ENCODE peak calls at places on chromosomes 2 and 18, in seven cellular contexts. E, T, G, P, I, V and X are unnamed samples.

GRCh38 chr2:160934263-160934662 is 226.0 kb upstream of the TANK start:
- DNase-seq in P (no peak), G (no peak), T (no peak), E (no peak), I (no peak), V (no peak), X (no peak)

GRCh38 chr18:8516391-8517250 is 92.6 kb upstream of the RAB12 start:
- DNase-seq in I (no peak), G (no peak), E (no peak), T (no peak), V (no peak), P (no peak), X (no peak)

GRCh38 chr18:70490008-70490933 is 201.4 kb downstream of the SOCS6 start:
- DNase-seq in E (peak; percentile 23), G (peak; percentile 79), T (peak; percentile 31), V (no peak), I (peak; percentile 48), P (peak; percentile 59), X (peak; percentile 40)

GRCh38 chr2:174699993-174700766 is 64.1 kb downstream of the CHRNA1 start:
- DNase-seq in I (peak; percentile 34), V (peak; percentile 65), G (peak; percentile 49), P (peak; percentile 56), E (peak; percentile 25), T (peak; percentile 76), X (no peak)

GRCh38 chr2:10048501-10049171 is 5.3 kb downstream of the KLF11 start:
- DNase-seq in P (peak; percentile 55), E (no peak), I (peak; percentile 10), G (peak; percentile 67), T (peak; percentile 74), V (peak; percentile 67), X (peak; percentile 44)

GRCh38 chr2:38922902-38923301 is 33.2 kb downstream of the ARHGEF33 start:
- DNase-seq in G (no peak), I (no peak), T (no peak), V (no peak), E (no peak), P (no peak), X (no peak)

GRCh38 chr18:59446012-59446411 is 86.9 kb upstream of the LMAN1 start:
- DNase-seq in V (no peak), E (no peak), P (peak; percentile 52), I (no peak), T (no peak), G (peak; percentile 64), X (no peak)

GRCh38 chr2:76170856-76171255 is 460.1 kb upstream of the GCFC2 start:
- DNase-seq in P (no peak), T (no peak), V (no peak), E (no peak), I (no peak), G (no peak), X (no peak)

GRCh38 chr18:78979682-78980278 is at the start of gene SALL3:
- DNase-seq in T (no peak), E (no peak), P (no peak), I (no peak), G (peak; percentile 94), V (no peak), X (no peak)

GRCh38 chr2:61356958-61357350 is 113.9 kb downstream of the USP34 start:
- DNase-seq in E (no peak), P (peak; percentile 46), G (no peak), T (no peak), V (no peak), I (no peak), X (no peak)

GRCh38 chr2:10884530-10885478 is 26.9 kb upstream of the KCNF1 start:
- DNase-seq in I (no peak), P (peak; percentile 37), E (no peak), G (no peak), T (no peak), V (no peak), X (no peak)

GRCh38 chr2:226398580-226398979 is 401.0 kb downstream of the IRS1 start:
- DNase-seq in G (no peak), V (no peak), T (no peak), E (no peak), P (peak; percentile 52), I (no peak), X (no peak)

GRCh38 chr2:191748528-191749180 is 70.7 kb downstream of the NABP1 start:
- DNase-seq in E (no peak), V (no peak), I (no peak), T (peak; percentile 56), G (no peak), P (no peak), X (no peak)

GRCh38 chr18:11676867-11677266 is 12.2 kb upstream of the GNAL start:
- DNase-seq in V (peak; percentile 19), I (no peak), P (no peak), E (no peak), T (no peak), G (no peak), X (no peak)

GRCh38 chr2:54353216-54353615 is 97.2 kb upstream of the TSPYL6 start:
- DNase-seq in I (no peak), E (no peak), P (no peak), V (no peak), T (no peak), G (no peak), X (peak; percentile 45)

GRCh38 chr2:111523009-111523408 is 361.0 kb downstream of the ANAPC1 start:
- DNase-seq in T (no peak), I (no peak), E (no peak), G (no peak), V (no peak), P (no peak), X (peak; percentile 31)

GRCh38 chr2:30351087-30351486 is 96.0 kb upstream of the LCLAT1 start:
- DNase-seq in G (peak; percentile 72), P (no peak), V (no peak), E (peak; percentile 82), T (no peak), I (no peak), X (no peak)
- TF ChIP-seq CTCF in G (no peak), P (no peak), V (no peak), E (no peak), T (no peak), I (no peak), X (no peak)

DNA sequence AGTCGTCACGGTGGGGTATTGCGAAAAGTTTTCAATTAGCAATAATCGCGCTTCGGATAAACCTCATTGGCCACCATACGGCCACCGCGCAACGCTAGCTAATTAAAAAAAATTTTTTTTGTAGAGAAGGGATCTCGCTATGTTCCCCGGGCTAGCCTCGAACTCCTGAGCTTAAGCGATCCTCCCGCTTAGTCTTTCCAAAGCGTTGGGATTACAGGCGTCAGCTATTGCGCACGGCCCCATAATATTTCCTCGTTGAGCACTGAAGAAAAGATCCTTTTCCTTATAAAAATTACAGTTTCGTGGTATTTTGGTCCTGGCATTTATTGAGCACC is 759 bp upstream of the ACTR1B start:
- DNase-seq in G (peak; percentile 58), T (no peak), E (no peak), V (no peak), P (no peak), I (peak; percentile 43), X (no peak)
- TF ChIP-seq CTCF in G (no peak), T (no peak), E (no peak), V (no peak), P (no peak), I (no peak), X (no peak)

DNA sequence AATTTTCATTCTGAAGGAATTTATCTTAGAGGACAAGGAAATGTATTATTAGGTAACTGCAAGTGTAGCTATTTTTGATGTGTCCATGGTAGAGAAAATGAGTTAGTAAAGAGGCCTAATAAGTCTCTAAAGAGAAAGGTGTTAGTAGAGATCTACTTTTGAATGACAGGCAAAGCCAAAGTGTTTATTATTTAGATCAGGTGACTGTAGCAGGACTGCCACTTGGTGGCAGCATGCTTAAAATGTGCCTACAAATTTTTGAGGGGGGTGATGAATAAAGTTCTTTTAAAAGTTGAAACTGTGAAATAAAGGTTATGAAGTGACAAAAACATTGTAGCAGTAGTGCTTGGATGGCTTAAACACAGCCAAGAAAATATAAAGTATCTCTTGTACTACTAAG is 421.5 kb upstream of the MEIS1 start:
- DNase-seq in I (no peak), G (no peak), E (no peak), P (no peak), V (no peak), T (no peak), X (no peak)
- TF ChIP-seq CTCF in I (no peak), G (peak; percentile 42), E (peak; percentile 42), P (peak; percentile 21), V (peak; percentile 40), T (no peak), X (no peak)

GRCh38 chr18:40157120-40157519 is 1797.9 kb upstream of the PIK3C3 start:
- DNase-seq in P (no peak), I (no peak), T (no peak), E (no peak), V (no peak), G (no peak), X (no peak)

GRCh38 chr18:40159141-40160017 is 1795.7 kb upstream of the PIK3C3 start:
- DNase-seq in T (no peak), V (no peak), G (peak; percentile 55), P (peak; percentile 61), E (no peak), I (peak; percentile 16), X (no peak)
- TF ChIP-seq CTCF in T (no peak), V (peak; percentile 34), G (peak; percentile 89), P (peak; percentile 72), E (peak; percentile 41), I (peak; percentile 25), X (peak; percentile 25)

DNA sequence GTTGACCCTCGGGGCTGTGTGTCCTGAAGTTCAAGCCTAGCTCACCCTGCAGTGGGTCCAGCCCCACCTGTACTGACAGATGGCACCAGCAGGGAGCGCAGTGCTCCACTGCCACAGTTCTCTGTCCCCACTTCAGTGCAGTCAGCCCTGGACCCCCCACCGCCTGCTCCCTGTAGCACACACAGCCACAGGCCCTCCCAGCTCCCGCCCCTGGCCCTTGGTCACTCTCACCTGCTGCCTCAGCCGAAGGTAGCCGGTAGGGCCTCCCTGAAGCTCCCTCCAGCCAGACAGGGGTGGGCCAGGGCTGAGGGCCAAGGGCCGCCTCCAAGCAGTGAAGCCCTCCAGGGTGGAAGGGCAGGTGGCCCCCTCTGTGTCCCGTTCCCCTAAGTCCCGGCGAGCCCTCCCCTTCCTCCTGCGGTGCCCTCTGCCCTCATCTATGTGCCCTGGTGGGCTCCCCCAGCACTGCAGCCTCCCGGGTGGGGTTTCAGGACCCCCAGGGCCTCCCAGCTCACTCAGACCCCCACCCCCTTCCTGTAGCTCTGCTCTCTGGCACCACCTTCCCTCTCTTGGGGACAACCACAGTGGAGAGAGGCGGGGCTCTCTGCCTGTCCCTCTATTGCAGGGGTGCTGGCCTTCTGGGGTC is 10.8 kb upstream of the ALPP start:
- DNase-seq in E (no peak), T (no peak), V (no peak), P (no peak), G (peak; percentile 55), I (no peak), X (no peak)
- TF ChIP-seq CTCF in E (no peak), T (peak; percentile 23), V (peak; percentile 29), P (no peak), G (peak; percentile 47), I (peak; percentile 43), X (peak; percentile 32)

DNA sequence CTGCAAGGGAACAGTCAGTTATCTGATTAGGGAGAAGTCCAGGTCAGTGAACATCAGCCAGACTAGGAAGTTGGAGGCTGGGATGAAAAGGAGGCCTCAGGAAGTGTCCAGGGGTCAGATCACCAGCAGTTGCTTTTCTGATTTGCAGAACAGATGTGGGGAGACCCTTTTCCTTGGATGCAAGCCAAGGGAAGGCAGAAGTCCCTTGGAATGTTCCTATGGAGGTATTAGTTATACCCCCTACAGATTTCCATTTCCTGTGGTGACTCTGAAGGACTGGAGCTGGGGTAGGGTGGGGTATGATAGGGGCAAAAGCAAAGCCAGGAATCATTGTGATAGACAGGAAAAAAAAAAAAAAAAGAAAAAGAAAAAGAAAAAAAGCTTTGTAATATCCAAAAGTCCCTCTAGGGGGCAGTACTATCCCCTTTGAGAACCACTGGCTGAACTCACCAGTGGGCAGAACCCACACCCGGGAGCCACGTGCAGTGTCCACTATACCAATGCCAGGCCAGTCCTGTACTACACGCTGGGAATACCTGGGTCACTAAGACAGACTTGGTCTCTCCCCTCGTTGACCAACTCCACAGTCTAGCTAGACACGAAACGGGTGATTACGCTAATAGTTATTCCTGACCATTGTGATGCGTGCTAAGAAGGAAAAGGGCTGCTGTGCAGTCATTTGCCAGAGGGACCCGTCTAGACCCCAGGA is 7.4 kb downstream of the DYSF start:
- DNase-seq in V (peak; percentile 60), T (no peak), I (peak; percentile 32), E (no peak), P (peak; percentile 26), G (peak; percentile 28), X (no peak)
- TF ChIP-seq CTCF in V (peak; percentile 88), T (no peak), I (peak; percentile 79), E (peak; percentile 69), P (peak; percentile 51), G (peak; percentile 72), X (peak; percentile 60)